ENCODE peak calls at places on chromosomes 11 and 22, in eight cellular contexts. F, Q, I, C, X, E, H and N are unnamed samples.

GRCh38 chr22:43886231-43886630 is 5.6 kb downstream of the PNPLA5 start:
- DNase-seq in Q (no peak), C (no peak), H (no peak), F (no peak), E (no peak), I (no peak), X (no peak), N (no peak)

GRCh38 chr11:128824199-128825049 is 42.7 kb downstream of the KCNJ1 start:
- DNase-seq in H (no peak), Q (no peak), I (no peak), X (peak), F (no peak), E (no peak), C (peak), N (no peak)

GRCh38 chr22:42171946-42172345 is 41.3 kb upstream of the CYP2D6 start:
- DNase-seq in X (no peak), E (no peak), C (no peak), Q (no peak), F (no peak), I (no peak), H (no peak), N (no peak)

GRCh38 chr11:61911124-61911700 is 6.2 kb downstream of the RAB3IL1 start:
- DNase-seq in I (no peak), F (no peak), E (no peak), C (peak), Q (no peak), H (no peak), X (no peak), N (no peak)

GRCh38 chr11:44526438-44526837 is 39.0 kb upstream of the CD82 start:
- DNase-seq in E (no peak), C (no peak), X (no peak), I (no peak), Q (no peak), H (no peak), F (no peak), N (no peak)

GRCh38 chr11:2776351-2777061 is 76.7 kb upstream of the KCNQ1OT1 start:
- DNase-seq in X (no peak), C (peak), Q (no peak), I (no peak), H (no peak), E (peak), F (no peak), N (no peak)

GRCh38 chr11:62958547-62959071 is 26.2 kb downstream of the SLC22A6 start:
- DNase-seq in I (no peak), H (no peak), X (no peak), F (no peak), E (peak), Q (no peak), C (no peak), N (no peak)

GRCh38 chr11:64674774-64675173 is 48.2 kb downstream of the NRXN2 start:
- DNase-seq in Q (no peak), C (no peak), H (no peak), E (no peak), X (no peak), I (no peak), F (no peak), N (no peak)

GRCh38 chr11:2714871-2715270 is 15.1 kb upstream of the KCNQ1OT1 start:
- DNase-seq in Q (no peak), H (no peak), I (no peak), E (no peak), F (no peak), C (peak), X (no peak), N (no peak)

GRCh38 chr11:15276616-15277015 is 161.9 kb downstream of the INSC start:
- DNase-seq in Q (peak), F (no peak), E (no peak), C (no peak), X (peak), I (no peak), H (no peak), N (no peak)
- TF ChIP-seq CTCF in Q (peak), F (no peak), E (no peak), C (peak), X (peak), I (peak), H (peak), N (no peak)

GRCh38 chr11:96045622-96046456 is 121.9 kb upstream of the MTMR2 start:
- DNase-seq in H (peak), E (no peak), Q (peak), C (no peak), F (no peak), X (peak), I (no peak), N (no peak)
- TF ChIP-seq CTCF in H (peak), E (no peak), Q (peak), C (peak), F (no peak), X (peak), I (no peak), N (no peak)

DNA sequence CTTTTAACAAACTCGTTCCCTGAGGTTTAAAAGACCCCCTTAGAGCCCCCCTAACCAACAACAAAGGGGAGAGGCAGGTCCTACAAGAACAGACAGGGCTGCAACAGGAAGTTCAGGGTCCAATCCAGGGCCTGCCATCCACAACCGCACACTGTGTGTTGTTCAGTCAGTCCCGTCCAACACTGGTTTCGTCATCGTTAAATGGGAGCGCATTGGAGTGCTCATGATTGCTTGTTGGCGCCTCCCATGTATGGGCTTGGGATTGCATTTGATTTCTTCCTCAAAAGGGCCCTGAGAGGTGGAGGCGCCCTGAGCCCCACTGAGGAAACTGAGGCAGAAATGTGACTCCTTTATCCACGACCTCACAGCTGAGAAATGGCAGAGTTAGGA is 174.1 kb downstream of the MN1 start:
- DNase-seq in H (no peak), E (no peak), F (no peak), C (no peak), I (no peak), X (peak), Q (no peak), N (no peak)
- TF ChIP-seq CTCF in H (no peak), E (no peak), F (no peak), C (no peak), I (peak), X (peak), Q (no peak), N (peak)

DNA sequence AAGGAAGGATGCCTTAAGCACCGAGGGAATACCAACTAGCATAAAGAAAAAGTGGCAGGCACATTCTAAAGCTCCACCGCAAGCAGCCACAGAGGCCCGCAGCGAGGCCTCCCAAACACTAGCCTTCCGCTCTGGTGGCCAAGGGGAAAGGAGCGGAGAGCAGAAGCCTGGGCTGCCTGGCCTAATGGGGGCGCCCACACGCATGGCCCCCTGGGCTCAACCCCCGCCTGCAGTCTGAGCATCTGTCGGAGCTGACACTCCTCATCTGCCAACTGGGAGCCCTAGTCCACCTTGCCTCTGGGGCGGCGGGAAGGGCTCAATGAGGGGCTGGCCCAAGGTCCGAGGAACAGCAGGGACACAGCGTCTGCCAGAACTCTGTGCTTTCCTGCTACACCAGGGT is 50.1 kb upstream of the WNT11 start:
- DNase-seq in Q (no peak), X (peak), H (no peak), E (no peak), F (no peak), C (peak), I (no peak), N (no peak)
- TF ChIP-seq CTCF in Q (no peak), X (peak), H (no peak), E (no peak), F (no peak), C (no peak), I (no peak), N (no peak)

DNA sequence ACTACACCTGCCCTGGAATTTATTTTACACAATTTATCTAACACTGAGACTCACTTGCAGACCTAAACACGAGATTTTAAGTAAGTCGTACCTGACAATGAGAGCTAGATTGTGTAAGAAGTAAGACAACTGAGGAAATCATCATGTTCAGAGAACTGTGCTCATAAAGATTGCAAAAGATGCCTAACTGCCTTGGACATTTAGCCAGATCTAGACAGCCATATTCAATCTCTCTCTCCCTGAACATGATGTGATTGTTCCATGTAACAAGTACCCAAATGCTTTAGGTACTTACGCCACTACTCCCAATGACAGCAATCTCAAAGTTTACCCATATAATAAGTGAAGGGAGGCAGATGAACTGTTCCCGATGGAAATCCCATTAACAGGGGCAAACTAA is 209.8 kb upstream of the PITPNB start:
- DNase-seq in H (no peak), F (no peak), E (no peak), X (no peak), I (no peak), C (no peak), Q (no peak), N (no peak)
- TF ChIP-seq CTCF in H (no peak), F (no peak), E (no peak), X (no peak), I (no peak), C (no peak), Q (no peak), N (no peak)

DNA sequence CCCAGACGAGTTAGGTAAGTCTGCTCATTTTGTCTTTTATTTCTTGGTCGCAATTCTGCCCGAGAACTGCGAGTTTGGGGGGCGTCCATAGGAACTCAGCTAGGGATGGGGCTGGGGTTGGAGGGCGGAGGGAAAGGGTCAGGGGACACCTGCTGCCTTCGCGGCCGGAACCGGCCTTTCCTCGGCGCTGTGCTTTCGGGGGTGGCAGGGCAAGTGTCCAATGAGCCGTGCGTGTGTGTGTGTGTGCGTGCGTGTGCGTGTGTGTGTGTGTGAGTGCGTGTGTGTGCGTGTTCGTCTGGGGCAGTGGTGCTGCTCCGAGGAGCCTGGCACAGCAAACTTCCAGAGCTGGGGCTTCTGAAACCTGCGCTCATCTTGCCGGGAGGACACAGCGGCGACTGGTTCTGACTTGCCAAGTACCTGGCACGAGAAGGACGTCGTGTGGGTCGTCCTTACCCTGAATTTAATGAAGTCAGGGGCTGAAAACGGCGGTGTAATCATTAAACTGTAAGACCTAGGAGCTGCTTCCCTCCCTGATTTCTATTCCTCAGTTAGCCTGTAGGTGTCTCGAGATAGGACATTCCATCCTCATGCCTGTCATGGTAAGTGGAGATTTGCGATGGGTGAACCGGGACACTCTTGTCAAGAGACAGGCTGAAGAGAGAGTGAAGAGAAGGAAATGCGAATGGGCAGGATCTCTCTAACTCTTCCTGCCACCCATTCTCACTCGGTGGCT is 27.0 kb upstream of the AMOTL1 start:
- DNase-seq in H (no peak), F (no peak), E (no peak), Q (peak), I (no peak), C (no peak), X (peak), N (no peak)
- TF ChIP-seq CTCF in H (peak), F (no peak), E (peak), Q (peak), I (no peak), C (peak), X (peak), N (peak)

GRCh38 chr11:111166655-111167054 is 78.9 kb upstream of the POU2AF2 start:
- DNase-seq in I (no peak), X (no peak), F (no peak), C (no peak), H (no peak), Q (no peak), E (no peak), N (no peak)

GRCh38 chr11:111173221-111173620 is 72.3 kb upstream of the POU2AF2 start:
- DNase-seq in I (no peak), C (no peak), H (no peak), F (no peak), E (no peak), X (no peak), Q (no peak), N (no peak)

GRCh38 chr11:111176603-111177002 is 68.9 kb upstream of the POU2AF2 start:
- DNase-seq in E (no peak), Q (no peak), X (no peak), C (no peak), F (no peak), I (no peak), H (no peak), N (peak)

GRCh38 chr11:111167666-111168065 is 77.9 kb upstream of the POU2AF2 start:
- DNase-seq in H (no peak), E (no peak), C (no peak), Q (no peak), I (no peak), X (no peak), F (no peak), N (no peak)

GRCh38 chr11:111170761-111171379 is 74.7 kb upstream of the POU2AF2 start:
- DNase-seq in E (no peak), H (no peak), F (no peak), X (no peak), C (no peak), Q (no peak), I (no peak), N (no peak)
- TF ChIP-seq CTCF in E (no peak), H (no peak), F (no peak), X (no peak), C (no peak), Q (no peak), I (no peak), N (no peak)

GRCh38 chr11:88102595-88102929 is 72.7 kb downstream of the RAB38 start:
- DNase-seq in C (no peak), X (no peak), F (no peak), H (no peak), E (no peak), I (no peak), Q (no peak), N (no peak)

GRCh38 chr11:88105952-88106351 is 69.3 kb downstream of the RAB38 start:
- DNase-seq in I (no peak), F (no peak), C (no peak), H (no peak), X (no peak), Q (no peak), E (no peak), N (no peak)

GRCh38 chr11:88101881-88102594 is 73.2 kb downstream of the RAB38 start:
- DNase-seq in Q (no peak), C (no peak), E (no peak), X (no peak), F (no peak), H (no peak), I (no peak), N (no peak)

GRCh38 chr11:88104408-88104807 is 70.8 kb downstream of the RAB38 start:
- DNase-seq in I (no peak), F (no peak), H (no peak), C (no peak), E (no peak), X (no peak), Q (no peak), N (no peak)

DNA sequence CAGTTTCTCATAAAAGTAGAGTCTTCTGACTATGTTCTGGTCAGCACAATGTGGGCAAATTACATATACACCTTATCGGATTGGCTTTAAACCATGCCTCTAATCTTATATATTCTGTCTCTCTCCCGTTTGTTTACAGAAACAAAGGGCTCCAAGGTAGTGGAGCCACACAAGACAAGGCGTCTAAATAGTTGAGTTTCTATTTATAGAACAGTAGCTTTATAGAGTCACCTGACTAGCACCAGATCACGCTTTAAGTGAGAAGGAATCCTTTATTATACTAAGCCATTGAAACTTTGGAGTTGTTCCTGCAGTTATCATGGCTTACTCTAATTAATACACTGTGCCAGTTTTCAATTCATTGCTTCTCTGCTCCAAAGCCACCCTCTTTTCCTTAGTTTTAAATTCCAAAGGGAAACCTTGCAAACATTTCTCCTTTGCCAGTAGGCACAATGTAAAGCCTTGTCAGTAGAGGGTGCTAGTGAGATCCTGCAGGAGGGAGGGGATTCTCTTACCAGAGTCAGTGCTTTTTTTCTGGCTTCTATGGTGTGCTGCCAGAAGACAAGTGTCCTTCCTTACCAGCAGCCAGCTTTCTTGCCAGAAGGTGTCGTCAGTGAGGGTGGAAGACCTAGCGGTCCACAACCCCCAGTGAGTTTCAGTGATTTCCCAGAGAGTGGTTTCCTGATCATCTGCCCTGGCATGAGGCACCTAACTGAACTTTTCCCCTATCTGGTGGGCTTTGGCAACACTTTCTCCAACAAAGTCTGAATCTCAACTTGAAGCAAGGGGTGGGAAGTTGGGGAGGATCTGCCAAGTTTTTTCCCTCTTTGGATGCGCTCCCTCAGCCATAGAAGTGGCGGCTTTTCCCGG is 71.7 kb downstream of the RAB38 start:
- DNase-seq in H (peak), E (peak), X (peak), Q (peak), C (no peak), I (peak), F (no peak), N (peak)
- TF ChIP-seq CTCF in H (peak), E (peak), X (peak), Q (peak), C (peak), I (peak), F (peak), N (peak)